ENCODE peak calls at places on chromosome 12, in six cellular contexts. C is cardiac muscle cell, J is fibroblast of lung, Q is upper lobe of left lung, R is tibial nerve, E is lower lobe of right lung. D is an unnamed sample.

GRCh38 chr12:42706331-42706730 is 116.8 kb upstream of the PRICKLE1 start:
- DNase-seq in E (no peak), Q (no peak), C (no peak), R (no peak), J (peak; percentile 37), D (no peak)

GRCh38 chr12:91203610-91204009 is 21.0 kb upstream of the DCN start:
- DNase-seq in R (no peak), J (no peak), C (no peak), E (no peak), Q (no peak), D (no peak)

GRCh38 chr12:70645494-70646317 is 8.5 kb upstream of the PTPRB start:
- DNase-seq in R (no peak), Q (no peak), C (peak; percentile 94), J (peak; percentile 97), E (peak; percentile 57), D (no peak)

GRCh38 chr12:127145929-127146789 is 1120.8 kb upstream of the TMEM132C start:
- DNase-seq in Q (peak; percentile 94), J (peak; percentile 74), R (peak; percentile 26), C (peak; percentile 57), E (peak; percentile 81), D (peak; percentile 67)

GRCh38 chr12:5453471-5453870 is 21.6 kb downstream of the NTF3 start:
- DNase-seq in E (no peak), C (no peak), R (no peak), J (no peak), Q (no peak), D (no peak)

GRCh38 chr12:53267309-53268008 is 640 bp upstream of the ESPL1 start:
- DNase-seq in Q (no peak), J (no peak), C (no peak), R (no peak), E (no peak), D (no peak)

GRCh38 chr12:68319988-68320623 is 12.1 kb downstream of the MDM1 start:
- DNase-seq in J (peak; percentile 84), E (no peak), C (peak; percentile 93), R (no peak), Q (no peak), D (no peak)

GRCh38 chr12:77152623-77153193 is 87.3 kb upstream of the E2F7 start:
- DNase-seq in C (peak; percentile 73), J (peak; percentile 57), R (no peak), E (no peak), Q (no peak), D (no peak)

GRCh38 chr12:2395352-2395977 is 342.7 kb downstream of the CACNA1C start:
- DNase-seq in Q (no peak), C (peak; percentile 55), E (peak; percentile 67), J (peak; percentile 19), R (no peak), D (no peak)

GRCh38 chr12:76704693-76705092 is 59.2 kb upstream of the ZDHHC17 start:
- DNase-seq in R (no peak), E (no peak), Q (no peak), J (no peak), C (no peak), D (no peak)

GRCh38 chr12:108772247-108772646 is 40.9 kb upstream of the CORO1C start:
- DNase-seq in R (no peak), Q (no peak), C (no peak), J (no peak), E (no peak), D (no peak)
- H3K27ac ChIP-seq in R (peak overlapping the region; percentile 87), Q (no peak overlapping the region), C (no peak overlapping the region), J (no peak overlapping the region), E (peak overlapping the region; percentile 18), D (no peak overlapping the region)

DNA sequence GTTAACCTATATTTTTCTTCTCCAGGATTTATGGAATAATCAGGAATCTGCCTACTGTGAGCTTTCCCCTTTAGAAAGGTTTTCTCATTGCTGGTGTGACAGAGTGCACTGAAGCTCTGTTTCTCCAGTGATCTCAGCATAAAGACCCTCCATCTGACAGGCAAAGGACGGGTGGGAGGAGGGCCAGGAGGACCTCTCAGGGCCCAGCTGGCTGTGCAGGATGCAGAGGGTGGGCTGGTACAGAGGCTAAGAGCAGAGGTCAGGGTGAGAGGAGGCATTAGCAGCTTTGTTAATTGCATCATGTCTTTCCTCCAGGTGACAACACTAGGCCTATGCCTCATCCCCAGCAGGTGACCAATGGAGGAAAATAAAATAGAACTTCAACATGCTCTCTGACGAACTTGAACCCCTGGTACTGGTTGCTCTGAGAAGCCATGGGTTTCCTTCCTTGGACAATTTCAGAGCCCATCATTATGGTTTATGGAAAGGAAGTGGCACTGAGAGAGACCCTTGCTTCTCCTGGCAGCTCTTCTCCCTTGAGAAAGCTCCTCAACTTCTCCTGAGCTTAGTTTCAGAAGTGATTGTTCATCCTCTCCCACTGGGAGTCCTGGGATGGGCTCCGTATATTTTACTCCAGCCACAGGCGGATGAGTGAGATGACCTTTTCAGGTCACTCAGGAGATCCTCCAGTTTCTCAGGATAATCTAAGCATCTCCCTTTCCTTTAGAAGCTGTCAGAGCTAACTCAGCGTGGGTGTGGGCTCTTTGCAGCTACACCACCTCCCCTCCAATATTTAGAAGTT is 45.8 kb upstream of the ATP23 start:
- DNase-seq in R (no peak), Q (no peak), E (no peak), C (peak; percentile 12), J (no peak), D (no peak)
- H3K27ac ChIP-seq in R (peak overlapping the region; percentile 93), Q (peak overlapping the region; percentile 99), E (peak overlapping the region; percentile 98), C (peak overlapping the region; percentile 96), J (peak overlapping the region; percentile 93), D (peak overlapping the region; percentile 96)

GRCh38 chr12:105204127-105204526 is 31.8 kb downstream of the APPL2 start:
- DNase-seq in C (no peak), E (no peak), J (no peak), R (no peak), Q (no peak), D (no peak)

GRCh38 chr12:105201389-105201788 is 34.6 kb downstream of the APPL2 start:
- DNase-seq in J (no peak), C (peak; percentile 35), Q (no peak), E (no peak), R (no peak), D (no peak)

GRCh38 chr12:105205322-105206048 is 30.5 kb downstream of the APPL2 start:
- DNase-seq in J (no peak), E (no peak), Q (no peak), R (no peak), C (no peak), D (no peak)

GRCh38 chr12:105206686-105207374 is 29.1 kb downstream of the APPL2 start:
- DNase-seq in R (no peak), Q (peak; percentile 50), E (no peak), C (peak; percentile 31), J (no peak), D (no peak)

GRCh38 chr12:105204916-105205315 is 31.1 kb downstream of the APPL2 start:
- DNase-seq in J (peak; percentile 92), Q (no peak), R (no peak), E (no peak), C (peak; percentile 43), D (no peak)
- H3K27ac ChIP-seq in J (peak overlapping the region; percentile 66), Q (no peak overlapping the region), R (no peak overlapping the region), E (no peak overlapping the region), C (no peak overlapping the region), D (no peak overlapping the region)

DNA sequence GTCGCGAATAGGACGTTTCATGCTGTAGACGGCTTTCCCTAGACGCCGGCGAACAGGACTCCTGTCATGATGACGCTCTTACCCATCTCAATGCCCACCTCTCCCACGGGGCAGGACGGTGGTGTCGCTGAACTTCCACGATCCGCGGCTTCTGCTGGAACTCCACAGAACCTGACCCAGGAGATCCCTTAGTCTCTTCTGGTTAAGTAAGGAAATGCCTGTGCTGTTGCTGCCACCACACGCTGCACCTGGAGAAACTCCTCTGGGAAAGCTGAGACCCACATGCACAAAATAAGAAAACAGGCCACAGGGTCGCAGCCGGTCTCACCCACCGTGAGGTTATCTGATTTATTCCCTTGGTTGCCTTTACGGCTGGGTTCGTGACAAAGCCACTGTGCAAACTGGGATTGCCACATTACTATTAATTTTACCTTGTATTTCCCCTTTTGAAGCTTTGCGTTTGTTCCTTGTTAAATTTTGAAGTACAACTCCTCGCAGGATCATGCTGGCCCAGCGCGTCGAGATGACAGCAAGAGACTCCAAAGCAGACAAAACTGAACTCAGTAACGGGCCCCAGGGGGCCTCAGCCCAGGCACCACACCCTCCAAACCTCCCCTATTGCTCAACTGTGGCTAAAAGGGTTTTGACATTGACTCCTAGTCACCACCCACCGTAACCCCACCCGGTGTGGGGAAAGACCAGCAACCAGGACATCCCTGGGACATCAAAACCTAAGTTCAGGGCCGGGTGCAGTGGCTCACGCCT is 9.2 kb upstream of the MMP17 start:
- DNase-seq in R (no peak), J (no peak), Q (no peak), E (no peak), C (no peak), D (no peak)
- H3K27ac ChIP-seq in R (no peak overlapping the region), J (no peak overlapping the region), Q (no peak overlapping the region), E (no peak overlapping the region), C (no peak overlapping the region), D (no peak overlapping the region)

GRCh38 chr12:109069307-109070231 is 17.2 kb downstream of the USP30 start:
- DNase-seq in R (no peak), Q (peak; percentile 26), C (no peak), J (no peak), E (no peak), D (no peak)
- H3K27ac ChIP-seq in R (no peak overlapping the region), Q (no peak overlapping the region), C (no peak overlapping the region), J (no peak overlapping the region), E (no peak overlapping the region), D (peak overlapping the region; percentile 13)

GRCh38 chr12:38316391-38317129 is at the start of gene ALG10B:
- DNase-seq in C (peak; percentile 98), E (peak; percentile 93), J (peak; percentile 95), R (peak; percentile 85), Q (peak; percentile 91), D (peak; percentile 95)
- H3K27ac ChIP-seq in C (peak within 1 kb of the TSS; percentile 81), E (peak within 1 kb of the TSS; percentile 91), J (peak within 1 kb of the TSS; percentile 75), R (peak within 1 kb of the TSS; percentile 89), Q (peak within 1 kb of the TSS; percentile 90), D (peak within 1 kb of the TSS; percentile 66)

GRCh38 chr12:78209851-78210493 is 379.3 kb downstream of the NAV3 start:
- DNase-seq in C (peak; percentile 53), E (no peak), J (peak; percentile 34), R (no peak), Q (no peak), D (peak; percentile 3)
- H3K27ac ChIP-seq in C (no peak overlapping the region), E (no peak overlapping the region), J (peak overlapping the region; percentile 71), R (peak overlapping the region; percentile 20), Q (no peak overlapping the region), D (no peak overlapping the region)

D was measured in substantia nigra.